ENCODE peak calls at places on chromosomes 11 and 22, in five cellular contexts. J is body of pancreas, A is tibial nerve, B is GM12891, Y is esophagus muscularis mucosa. U is an unnamed sample.

GRCh38 chr11:86954288-86955110 is 696 bp downstream of the FZD4 start:
- DNase-seq in J (peak), A (peak), B (peak), Y (no peak), U (peak)

GRCh38 chr11:105100976-105101630 is 38.5 kb downstream of the CARD18 start:
- DNase-seq in J (no peak), A (no peak), B (no peak), Y (no peak), U (no peak)

GRCh38 chr11:94144664-94145063 is 16.0 kb downstream of the PANX1 start:
- DNase-seq in J (no peak), A (no peak), B (no peak), Y (no peak), U (no peak)

GRCh38 chr11:125076378-125076945 is 13.4 kb downstream of the SLC37A2 start:
- DNase-seq in J (no peak), A (no peak), B (no peak), Y (no peak), U (no peak)

GRCh38 chr11:119347940-119348339 is 1.4 kb upstream of the MFRP start:
- DNase-seq in J (no peak), A (no peak), B (no peak), Y (no peak), U (no peak)

GRCh38 chr11:112584674-112585073 is 324.0 kb upstream of the PLET1 start:
- DNase-seq in J (no peak), A (no peak), B (no peak), Y (peak), U (no peak)

GRCh38 chr11:119531623-119532022 is 108.7 kb upstream of the THY1 start:
- DNase-seq in J (no peak), A (no peak), B (no peak), Y (no peak), U (no peak)

GRCh38 chr11:5605849-5606248 is 9.4 kb downstream of the TRIM6 start:
- DNase-seq in J (no peak), A (no peak), B (no peak), Y (no peak), U (no peak)

GRCh38 chr11:65170058-65170534 is at the start of gene SPDYC:
- DNase-seq in J (no peak), A (no peak), B (no peak), Y (no peak), U (peak)

GRCh38 chr11:35930466-35930865 is 13.4 kb upstream of the LDLRAD3 start:
- DNase-seq in J (no peak), A (no peak), B (no peak), Y (no peak), U (no peak)

GRCh38 chr11:59173964-59174663 is 2.2 kb downstream of the DTX4 start:
- DNase-seq in J (peak), A (no peak), B (no peak), Y (peak), U (no peak)

GRCh38 chr11:7677071-7677470 is 3.8 kb upstream of the CYB5R2 start:
- DNase-seq in J (no peak), A (no peak), B (no peak), Y (no peak), U (no peak)

GRCh38 chr11:68042219-68043028 is 3.6 kb downstream of the TCIRG1 start:
- DNase-seq in J (peak), A (no peak), B (no peak), Y (no peak), U (peak)

GRCh38 chr22:41479671-41480396 is 10.9 kb downstream of the ACO2 start:
- DNase-seq in J (no peak), A (no peak), B (no peak), Y (no peak), U (no peak)

GRCh38 chr11:67584205-67584880 is 731 bp downstream of the GSTP1 start:
- DNase-seq in J (peak), A (peak), B (no peak), Y (peak), U (peak)

GRCh38 chr11:42770444-42771065 is 541.2 kb upstream of the API5 start:
- DNase-seq in J (peak), A (no peak), B (peak), Y (no peak), U (peak)

GRCh38 chr11:134333312-134333711 is 1.5 kb downstream of the GLB1L2 start:
- DNase-seq in J (no peak), A (no peak), B (no peak), Y (no peak), U (no peak)

GRCh38 chr22:22955866-22956535 is 68.4 kb downstream of the IGLL5 start:
- DNase-seq in J (peak), A (peak), B (no peak), Y (peak), U (peak)

GRCh38 chr22:28440517-28441366 is 238.9 kb downstream of the TTC28 start:
- DNase-seq in J (peak), A (no peak), B (no peak), Y (no peak), U (peak)

DNA sequence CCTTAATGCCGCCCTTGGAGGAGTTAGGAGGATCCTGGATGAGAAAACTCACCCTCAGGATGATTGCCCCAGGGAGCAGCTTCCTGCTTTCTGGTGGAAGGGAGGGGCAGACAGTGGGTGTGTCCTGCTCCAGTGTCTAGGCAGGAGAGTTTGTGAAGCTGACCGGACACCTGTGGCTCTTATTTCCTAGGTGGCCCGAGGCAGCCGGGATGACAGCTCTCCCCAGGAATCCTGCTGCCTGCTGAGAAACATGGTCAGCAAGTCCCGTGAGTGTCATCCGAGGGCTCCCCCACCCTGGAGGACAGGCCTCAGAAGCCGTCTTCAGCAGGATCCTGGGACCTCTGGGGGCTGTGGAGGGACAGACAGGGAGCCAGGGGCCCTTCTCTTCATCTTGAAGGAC is 50.4 kb downstream of the ST3GAL4 start:
- DNase-seq in J (no peak), A (no peak), B (no peak), Y (no peak), U (no peak)
- TF ChIP-seq POLR2A in J (no peak), A (no peak), B (no peak), Y (no peak), U (no peak)

GRCh38 chr11:9461068-9461759 is 402 bp downstream of the ZNF143 start:
- DNase-seq in J (peak), A (peak), B (peak), Y (peak), U (peak)
- TF ChIP-seq POLR2A in J (peak), A (peak), B (peak), Y (peak), U (peak)

GRCh38 chr11:2700415-2701211 is 819 bp upstream of the KCNQ1OT1 start:
- DNase-seq in J (peak), A (peak), B (no peak), Y (no peak), U (peak)
- TF ChIP-seq POLR2A in J (no peak), A (peak), B (no peak), Y (peak), U (peak)

DNA sequence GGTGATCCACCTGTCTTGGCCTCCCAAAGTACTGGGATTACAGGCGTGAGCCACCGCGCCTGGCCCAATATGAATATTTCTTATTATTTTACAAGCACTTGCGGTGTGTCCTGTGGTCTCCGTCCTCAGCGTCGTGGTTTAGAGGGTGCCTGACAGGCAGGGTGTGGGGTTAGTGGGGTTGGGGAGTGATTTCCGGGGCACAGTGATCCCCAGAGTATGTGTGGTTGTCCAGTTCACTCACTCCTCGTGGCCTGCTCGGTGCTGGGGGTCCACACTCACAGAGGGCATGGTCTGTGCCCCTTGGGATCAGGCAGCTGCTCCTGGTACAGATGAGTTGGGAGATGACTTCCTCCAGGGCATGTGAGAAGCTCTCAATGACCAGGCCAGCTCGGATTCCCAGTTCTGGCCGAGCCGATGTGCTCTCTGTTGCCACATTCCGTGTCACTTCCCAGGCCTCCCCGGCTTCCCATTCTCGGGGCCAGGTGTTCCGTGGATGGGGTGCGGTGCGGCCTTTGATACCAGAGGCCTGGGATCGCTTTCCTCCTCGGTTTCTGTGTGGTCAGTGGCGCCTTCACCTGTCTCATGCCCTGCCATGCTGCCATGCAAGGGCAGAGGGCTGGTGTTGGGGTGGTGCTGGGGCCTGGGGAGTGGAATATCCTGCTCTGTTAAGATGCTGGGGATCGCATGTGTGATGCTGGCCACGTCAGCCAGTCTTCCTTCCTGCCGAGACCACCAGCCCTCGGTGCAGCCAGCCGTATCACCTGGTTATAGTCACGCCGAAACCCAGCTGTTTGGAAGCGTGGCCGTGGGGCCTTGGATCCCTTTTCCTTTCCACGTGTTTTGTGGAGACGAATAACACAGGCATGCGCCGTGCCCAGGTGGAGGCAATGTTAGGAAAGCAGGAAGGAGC is 39.6 kb downstream of the PARVB start:
- DNase-seq in J (no peak), A (no peak), B (no peak), Y (no peak), U (no peak)
- TF ChIP-seq POLR2A in J (no peak), A (no peak), B (peak), Y (no peak), U (no peak)

DNA sequence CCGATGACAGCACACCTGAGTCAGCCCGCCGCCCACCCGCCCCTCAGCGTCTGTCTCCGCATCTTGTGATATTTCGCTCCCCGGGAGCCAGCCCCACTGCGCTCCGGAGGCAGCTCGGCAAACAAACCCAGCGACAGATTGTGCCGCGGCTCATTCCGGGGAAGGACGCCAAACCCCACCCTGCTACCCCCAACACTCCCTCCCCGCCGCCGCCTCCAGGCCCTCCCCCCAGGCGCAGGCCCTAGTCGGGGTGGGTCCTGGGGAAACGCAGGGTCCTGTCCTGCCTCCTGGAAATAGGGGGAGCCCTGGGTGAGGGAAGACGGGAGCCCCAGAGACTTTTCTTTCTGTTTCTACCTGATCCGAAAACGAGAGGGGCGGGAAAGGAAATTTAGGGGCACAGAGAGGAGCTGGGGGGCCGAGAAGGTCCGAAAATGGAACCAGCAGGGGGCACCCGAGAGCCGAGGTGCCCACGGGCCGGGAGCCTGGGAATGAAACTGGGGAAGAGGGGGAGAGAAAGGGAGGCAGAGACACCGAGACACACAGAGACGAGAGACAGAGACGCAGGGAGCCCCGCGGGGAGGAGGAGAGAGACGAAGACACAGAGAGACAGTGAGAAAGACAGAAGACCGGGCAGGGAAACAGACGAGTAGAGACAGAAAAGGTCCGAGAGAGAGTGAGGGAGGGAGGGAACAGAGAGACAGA is 1.8 kb upstream of the RTN4RL2 start:
- DNase-seq in J (peak), A (peak), B (no peak), Y (no peak), U (peak)
- TF ChIP-seq POLR2A in J (no peak), A (no peak), B (no peak), Y (no peak), U (no peak)

GRCh38 chr22:49827307-49827852 is 293 bp downstream of the BRD1 start:
- DNase-seq in J (no peak), A (no peak), B (no peak), Y (no peak), U (peak)

GRCh38 chr22:49826603-49827306 is 918 bp downstream of the BRD1 start:
- DNase-seq in J (peak), A (peak), B (no peak), Y (no peak), U (peak)

GRCh38 chr22:49829044-49829719 is 1.5 kb upstream of the BRD1 start:
- DNase-seq in J (no peak), A (no peak), B (no peak), Y (no peak), U (no peak)

GRCh38 chr22:49828599-49828965 is 909 bp upstream of the BRD1 start:
- DNase-seq in J (no peak), A (no peak), B (no peak), Y (no peak), U (no peak)

GRCh38 chr22:49827853-49828598 is at the start of gene BRD1:
- DNase-seq in J (peak), A (no peak), B (peak), Y (no peak), U (peak)
- TF ChIP-seq POLR2A in J (no peak), A (peak), B (no peak), Y (no peak), U (no peak)